ENCODE peak calls at places on chromosome X, in five cellular contexts. C is stomach, U is right lobe of liver, V is A549, Y is uterus. H is an unnamed sample. For H3K4me1, the result is how much of the 10 kb centered on the place peaks cover.

GRCh38 chrX:68995780-68996551 is 167.1 kb downstream of the EFNB1 start:
- DNase-seq in C (no peak), U (no peak), V (no peak), Y (peak), H (peak)

GRCh38 chrX:11509786-11510185 is 155.9 kb downstream of the ARHGAP6 start:
- DNase-seq in C (no peak), U (no peak), V (no peak), Y (no peak), H (no peak)

GRCh38 chrX:150899191-150899757 is 806 bp upstream of the CD99L2 start:
- DNase-seq in C (peak), U (peak), V (peak), Y (peak), H (peak)

GRCh38 chrX:45806410-45807121 is 605.9 kb upstream of the DIPK2B start:
- DNase-seq in C (no peak), U (no peak), V (no peak), Y (no peak), H (no peak)

GRCh38 chrX:2708016-2708415 is 16.9 kb downstream of the CD99 start:
- DNase-seq in C (no peak), U (no peak), V (no peak), Y (no peak), H (no peak)

GRCh38 chrX:115259238-115259875 is 25.5 kb upstream of the LRCH2 start:
- DNase-seq in C (no peak), U (no peak), V (no peak), Y (no peak), H (no peak)

GRCh38 chrX:131854586-131854985 is 168.5 kb upstream of the STK26 start:
- DNase-seq in C (no peak), U (no peak), V (no peak), Y (no peak), H (no peak)

GRCh38 chrX:15530318-15530717 is 29.7 kb downstream of the BMX start:
- DNase-seq in C (no peak), U (no peak), V (no peak), Y (no peak), H (no peak)

GRCh38 chrX:154490414-154491083 is at the start of gene SLC10A3:
- DNase-seq in C (peak), U (peak), V (peak), Y (peak), H (peak)

GRCh38 chrX:17521871-17522693 is 147.1 kb downstream of the NHS start:
- DNase-seq in C (no peak), U (no peak), V (peak), Y (peak), H (no peak)

GRCh38 chrX:107503996-107504395 is 54.5 kb downstream of the FRMPD3 start:
- DNase-seq in C (no peak), U (no peak), V (no peak), Y (no peak), H (no peak)

GRCh38 chrX:132592880-132593279 is 104.0 kb upstream of the MBNL3 start:
- DNase-seq in C (no peak), U (no peak), V (no peak), Y (no peak), H (no peak)

GRCh38 chrX:26373829-26374228 is 157.9 kb downstream of the MAGEB5 start:
- DNase-seq in C (no peak), U (no peak), V (no peak), Y (no peak), H (no peak)

GRCh38 chrX:23554304-23554703 is 113.0 kb upstream of the PRDX4 start:
- DNase-seq in C (no peak), U (no peak), V (peak), Y (no peak), H (no peak)

GRCh38 chrX:151175283-151176062 is 911 bp upstream of the GPR50 start:
- DNase-seq in C (no peak), U (no peak), V (no peak), Y (no peak), H (no peak)

GRCh38 chrX:65772842-65773241 is 105.4 kb downstream of the MSN start:
- DNase-seq in C (no peak), U (no peak), V (no peak), Y (no peak), H (no peak)

GRCh38 chrX:11105080-11105479 is 6.1 kb upstream of the HCCS start:
- DNase-seq in C (no peak), U (no peak), V (peak), Y (no peak), H (no peak)

GRCh38 chrX:14776901-14777300 is 96.0 kb downstream of the FANCB start:
- DNase-seq in C (no peak), U (no peak), V (no peak), Y (no peak), H (no peak)

GRCh38 chrX:20571611-20572010 is 304.9 kb upstream of the RPS6KA3 start:
- DNase-seq in C (no peak), U (no peak), V (no peak), Y (no peak), H (no peak)

GRCh38 chrX:77785746-77786548 is at the start of gene ATRX:
- DNase-seq in C (peak), U (peak), V (peak), Y (peak), H (peak)
- TF ChIP-seq POLR2A in C (no peak), U (peak), V (peak), Y (peak), H (peak)

DNA sequence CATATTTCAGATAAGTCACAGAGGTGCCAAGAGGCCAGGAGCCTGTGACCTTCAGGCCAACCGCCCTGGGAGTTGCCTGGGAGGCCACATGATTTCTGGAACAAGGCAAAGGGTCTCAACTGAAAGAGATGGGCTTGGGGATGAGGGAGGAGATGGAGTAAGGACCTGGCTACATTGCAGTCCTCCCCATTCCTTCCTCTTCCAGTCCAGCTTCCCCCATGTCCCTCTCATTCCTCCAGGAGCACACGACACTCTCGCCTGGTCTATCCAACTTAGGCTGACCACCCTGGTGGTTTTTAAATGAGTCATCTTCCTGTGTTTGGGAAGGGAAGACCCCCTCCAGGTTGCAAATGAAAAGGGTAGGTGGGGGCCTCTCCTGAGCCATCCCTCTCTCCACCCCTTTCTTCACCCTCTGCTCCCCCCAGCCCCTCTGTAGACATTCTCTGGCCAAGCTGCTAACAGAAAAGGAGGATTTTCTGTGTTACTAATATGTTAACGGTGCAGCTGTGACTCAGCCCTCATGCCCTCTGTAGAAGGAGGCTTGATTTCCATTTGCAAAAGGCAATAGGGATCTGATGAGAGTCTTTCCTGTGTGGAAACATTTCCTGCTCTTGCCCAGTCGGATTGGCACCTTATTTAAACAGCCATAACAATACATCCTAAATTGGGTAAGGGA is 79.2 kb downstream of the RTL5 start:
- DNase-seq in C (no peak), U (no peak), V (no peak), Y (no peak), H (no peak)
- H3K4me1 ChIP-seq in C (under half), U (under half), V (under half), Y (under half), H (under half)

GRCh38 chrX:40646489-40647306 is 663 bp downstream of the CXorf38 start:
- DNase-seq in C (peak), U (peak), V (peak), Y (peak), H (peak)

GRCh38 chrX:40644821-40645358 is 2.5 kb downstream of the CXorf38 start:
- DNase-seq in C (peak), U (peak), V (no peak), Y (peak), H (peak)

GRCh38 chrX:40647307-40648197 is at the start of gene CXorf38:
- DNase-seq in C (peak), U (peak), V (peak), Y (peak), H (peak)

GRCh38 chrX:40644175-40644574 is 3.2 kb downstream of the CXorf38 start:
- DNase-seq in C (no peak), U (no peak), V (no peak), Y (no peak), H (no peak)
- H3K4me3 ChIP-seq in C (no peak), U (peak), V (no peak), Y (peak), H (no peak)

GRCh38 chrX:53088136-53088974 is 5.6 kb upstream of the KANTR start:
- DNase-seq in C (peak), U (peak), V (peak), Y (peak), H (peak)
- TF ChIP-seq POLR2A in C (no peak), U (no peak), V (no peak), Y (peak), H (peak)

GRCh38 chrX:40168183-40169015 is 70.6 kb upstream of the BCOR start:
- DNase-seq in C (no peak), U (no peak), V (no peak), Y (peak), H (no peak)
- H3K4me1 ChIP-seq in C (half or more), U (under half), V (under half), Y (under half), H (under half)

GRCh38 chrX:47618923-47619485 is 653 bp downstream of the SYN1 start:
- DNase-seq in C (no peak), U (no peak), V (no peak), Y (no peak), H (no peak)

GRCh38 chrX:47623540-47624027 is 3.9 kb upstream of the SYN1 start:
- DNase-seq in C (no peak), U (peak), V (peak), Y (no peak), H (peak)

GRCh38 chrX:47620303-47620685 is 637 bp upstream of the SYN1 start:
- DNase-seq in C (no peak), U (no peak), V (no peak), Y (no peak), H (no peak)

GRCh38 chrX:47621851-47622250 is 2.2 kb upstream of the SYN1 start:
- DNase-seq in C (no peak), U (no peak), V (no peak), Y (no peak), H (no peak)

DNA sequence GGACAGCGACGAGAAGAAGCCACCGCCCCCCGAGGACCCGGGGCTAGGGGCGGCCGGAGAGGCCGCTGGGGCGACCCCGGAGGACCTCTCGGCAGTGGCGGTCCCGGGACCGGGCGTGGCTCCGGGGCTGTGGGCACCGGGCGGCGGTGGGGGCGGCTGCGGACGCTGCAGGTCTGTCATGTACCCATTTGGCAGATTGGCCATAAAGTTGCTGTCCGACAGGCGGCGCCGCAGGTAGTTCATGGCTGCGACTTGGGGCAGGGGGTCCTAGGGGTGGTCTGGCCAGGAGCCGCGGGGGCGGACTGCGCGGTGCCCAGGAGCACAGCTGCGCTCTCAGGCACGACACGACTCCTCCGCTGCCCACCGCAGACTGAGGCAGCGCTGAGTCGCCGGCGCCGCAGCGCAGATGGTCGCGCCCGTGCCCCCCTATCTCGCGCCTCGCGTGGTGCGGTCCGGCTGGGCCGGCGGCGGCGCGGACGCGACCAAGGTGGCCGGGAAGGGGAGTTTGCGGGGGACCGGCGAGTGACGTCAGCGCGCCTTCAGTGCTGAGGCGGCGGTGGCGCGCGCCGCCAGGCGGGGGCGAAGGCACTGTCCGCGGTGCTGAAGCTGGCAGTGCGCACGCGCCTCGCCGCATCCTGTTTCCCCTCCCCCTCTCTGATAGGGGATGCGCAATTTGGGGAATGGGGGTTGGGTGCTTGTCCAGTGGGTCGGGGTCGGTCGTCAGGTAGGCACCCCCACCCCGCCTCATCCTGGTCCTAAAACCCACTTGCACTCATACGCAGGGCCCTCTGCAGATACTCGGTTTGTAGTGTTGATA is at the start of gene SYN1:
- DNase-seq in C (peak), U (peak), V (peak), Y (peak), H (peak)
- H3K4me3 ChIP-seq in C (peak), U (no peak), V (peak), Y (no peak), H (no peak)

DNA sequence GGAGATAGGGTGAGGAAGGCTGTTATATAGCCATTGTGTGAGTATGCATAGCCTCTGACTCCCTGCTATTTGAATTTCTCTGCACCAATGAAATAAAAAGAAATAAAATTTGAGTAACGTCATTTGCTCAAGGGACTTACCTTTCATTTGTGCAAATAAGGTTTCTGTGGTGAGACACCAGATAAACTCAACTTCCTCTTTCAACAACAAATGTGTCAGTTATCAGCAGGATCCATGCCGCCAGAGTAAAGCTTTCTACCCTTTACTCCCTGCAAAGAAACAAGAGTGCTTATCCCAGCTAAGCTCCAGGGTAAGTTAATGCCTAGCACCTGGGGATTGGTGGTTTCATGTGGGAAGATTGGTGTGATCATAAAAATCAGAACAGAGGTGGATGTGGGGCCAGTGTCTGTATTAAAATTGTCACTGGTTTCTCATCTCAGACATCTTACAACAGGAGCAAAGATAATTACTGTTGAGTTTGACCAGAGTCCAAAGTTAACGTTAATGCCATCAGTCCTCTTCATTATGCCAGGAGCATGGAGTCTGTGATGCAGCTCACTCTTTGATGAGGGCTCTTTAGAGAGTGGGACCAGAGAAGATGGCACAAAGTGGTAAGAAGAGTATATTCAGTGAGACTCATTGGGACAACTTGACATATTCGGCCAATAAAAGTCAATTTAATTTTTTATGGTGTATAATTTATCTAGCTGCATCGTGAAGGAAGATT is at the start of gene P2RY10:
- DNase-seq in C (no peak), U (no peak), V (no peak), Y (no peak), H (no peak)
- TF ChIP-seq POLR2A in C (no peak), U (no peak), V (no peak), Y (no peak), H (no peak)

GRCh38 chrX:129577877-129578276 is 37.8 kb downstream of the OCRL start:
- DNase-seq in C (no peak), U (no peak), V (no peak), Y (no peak), H (no peak)
- H3K4me1 ChIP-seq in C (under half), U (under half), V (under half), Y (under half), H (under half)

DNA sequence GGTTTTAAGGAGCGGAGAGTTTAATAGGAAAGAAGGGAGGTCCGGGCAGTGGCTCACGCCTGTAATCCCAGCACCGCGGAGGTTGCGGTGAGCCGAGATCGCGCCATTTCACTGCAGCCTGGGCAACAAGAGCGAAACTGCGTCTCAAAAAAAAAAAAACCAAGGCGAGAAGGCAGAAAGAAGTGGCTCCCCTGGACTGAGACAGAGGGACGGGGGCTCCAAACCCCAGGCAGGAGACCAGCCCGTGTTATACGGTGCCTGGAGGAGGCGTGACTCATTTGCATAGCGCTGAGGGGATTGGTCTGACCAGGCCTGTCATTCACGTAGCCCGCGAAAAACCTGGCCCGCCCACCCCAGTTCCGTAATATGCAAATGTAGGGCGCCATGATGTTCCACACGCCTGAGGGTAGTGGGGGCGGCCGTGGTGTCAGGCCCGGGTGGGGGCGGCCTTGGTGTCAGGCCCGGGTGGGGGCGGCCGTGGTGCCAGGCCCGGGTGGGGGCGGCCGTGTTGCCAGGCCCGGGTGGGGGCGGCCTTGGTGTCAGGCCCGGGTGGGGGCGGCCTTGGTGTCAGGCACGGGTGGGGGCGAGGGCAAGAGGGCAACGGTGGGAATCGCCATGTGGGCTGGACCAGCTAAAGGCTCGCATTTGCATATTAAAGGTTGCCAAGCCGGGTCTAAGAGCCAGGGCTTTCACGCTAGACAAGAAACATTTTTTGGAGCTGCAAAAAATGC is 2.1 kb downstream of the PLCXD1 start:
- DNase-seq in C (peak), U (peak), V (peak), Y (peak), H (peak)
- H3K4me3 ChIP-seq in C (peak), U (peak), V (peak), Y (peak), H (no peak)

H was measured in body of pancreas.